ENCODE peak calls at places on chromosomes 3 and 15, in seven cellular contexts. Y is fibroblast of lung; S is AG09309; J is CD8-positive, alpha-beta T cell; B is PC-9; E is lower leg skin; P is foreskin fibroblast. C is an unnamed sample.

GRCh38 chr3:32434206-32434605 is 42.6 kb downstream of the CMTM7 start:
- DNase-seq in Y (no peak), S (no peak), J (no peak), B (no peak), E (peak), P (no peak), C (no peak)

GRCh38 chr3:154122912-154123559 is 1.8 kb downstream of the ARHGEF26 start:
- DNase-seq in Y (peak), S (no peak), J (no peak), B (no peak), E (no peak), P (peak), C (no peak)

GRCh38 chr3:17013050-17013449 is 128.3 kb downstream of the PLCL2 start:
- DNase-seq in Y (peak), S (no peak), J (no peak), B (peak), E (no peak), P (no peak), C (no peak)

GRCh38 chr15:90955911-90956310 is 1.2 kb downstream of the RCCD1 start:
- DNase-seq in Y (no peak), S (no peak), J (no peak), B (peak), E (no peak), P (no peak), C (no peak)

GRCh38 chr15:91967935-91968605 is 114.6 kb downstream of the SLCO3A1 start:
- DNase-seq in Y (peak), S (no peak), J (no peak), B (no peak), E (no peak), P (peak), C (no peak)

GRCh38 chr15:64216722-64217428 is 54.1 kb upstream of the PPIB start:
- DNase-seq in Y (no peak), S (no peak), J (no peak), B (no peak), E (no peak), P (peak), C (no peak)

GRCh38 chr3:161096771-161097367 is 8.3 kb downstream of the B3GALNT1 start:
- DNase-seq in Y (peak), S (no peak), J (no peak), B (peak), E (no peak), P (peak), C (no peak)

GRCh38 chr15:39391230-39391629 is 189.6 kb upstream of the THBS1 start:
- DNase-seq in Y (no peak), S (no peak), J (no peak), B (peak), E (no peak), P (peak), C (no peak)

GRCh38 chr3:9402410-9403228 is 5.2 kb downstream of the SETD5 start:
- DNase-seq in Y (peak), S (no peak), J (no peak), B (no peak), E (no peak), P (peak), C (no peak)

GRCh38 chr3:184697845-184698244 is 14.0 kb downstream of the MAGEF1 start:
- DNase-seq in Y (no peak), S (no peak), J (no peak), B (no peak), E (no peak), P (no peak), C (no peak)

GRCh38 chr3:36679384-36680200 is 84.8 kb downstream of the DCLK3 start:
- DNase-seq in Y (peak), S (peak), J (no peak), B (no peak), E (no peak), P (peak), C (peak)

GRCh38 chr3:147462856-147463255 is 53.7 kb downstream of the ZIC1 start:
- DNase-seq in Y (no peak), S (no peak), J (no peak), B (no peak), E (no peak), P (peak), C (no peak)

GRCh38 chr15:58213587-58214360 is 75.6 kb downstream of the AQP9 start:
- DNase-seq in Y (no peak), S (peak), J (no peak), B (no peak), E (no peak), P (peak), C (no peak)

GRCh38 chr15:84606653-84607120 is 5.9 kb downstream of the ZSCAN2 start:
- DNase-seq in Y (no peak), S (no peak), J (no peak), B (no peak), E (no peak), P (no peak), C (no peak)

GRCh38 chr3:138135141-138135832 is 3.1 kb upstream of the A4GNT start:
- DNase-seq in Y (no peak), S (no peak), J (no peak), B (no peak), E (no peak), P (no peak), C (no peak)

GRCh38 chr15:45732544-45733130 is 97.8 kb downstream of the SQOR start:
- DNase-seq in Y (no peak), S (no peak), J (no peak), B (no peak), E (no peak), P (no peak), C (no peak)

GRCh38 chr3:8197384-8197783 is 304.2 kb upstream of the LMCD1 start:
- DNase-seq in Y (no peak), S (no peak), J (no peak), B (no peak), E (no peak), P (no peak), C (no peak)

GRCh38 chr3:114502204-114502603 is 208.4 kb downstream of the TIGIT start:
- DNase-seq in Y (no peak), S (no peak), J (no peak), B (no peak), E (no peak), P (no peak), C (no peak)

DNA sequence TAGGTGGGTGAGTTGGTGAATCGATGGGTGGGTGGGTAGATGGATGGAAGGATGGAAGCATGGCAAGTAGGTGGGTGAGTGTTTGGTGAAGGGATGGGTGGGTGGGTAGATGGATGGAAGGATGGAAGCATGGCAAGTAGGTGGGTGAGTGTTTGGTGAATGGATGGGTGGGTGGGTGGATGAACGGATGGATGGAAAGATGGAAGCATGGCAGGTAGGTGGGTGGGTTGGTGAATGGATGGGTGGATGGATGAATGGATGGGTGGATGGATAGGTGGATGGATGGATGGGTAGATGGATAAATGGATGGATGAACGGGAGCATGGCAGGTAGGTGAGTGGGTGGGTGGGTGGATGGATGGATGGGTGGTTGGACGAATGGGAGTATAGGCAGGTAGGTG is 65.1 kb downstream of the SLC6A1 start:
- DNase-seq in Y (no peak), S (no peak), J (no peak), B (no peak), E (no peak), P (no peak), C (no peak)
- TF ChIP-seq CTCF in Y (no peak), S (no peak), J (no peak), B (no peak), E (no peak), P (no peak), C (no peak)

DNA sequence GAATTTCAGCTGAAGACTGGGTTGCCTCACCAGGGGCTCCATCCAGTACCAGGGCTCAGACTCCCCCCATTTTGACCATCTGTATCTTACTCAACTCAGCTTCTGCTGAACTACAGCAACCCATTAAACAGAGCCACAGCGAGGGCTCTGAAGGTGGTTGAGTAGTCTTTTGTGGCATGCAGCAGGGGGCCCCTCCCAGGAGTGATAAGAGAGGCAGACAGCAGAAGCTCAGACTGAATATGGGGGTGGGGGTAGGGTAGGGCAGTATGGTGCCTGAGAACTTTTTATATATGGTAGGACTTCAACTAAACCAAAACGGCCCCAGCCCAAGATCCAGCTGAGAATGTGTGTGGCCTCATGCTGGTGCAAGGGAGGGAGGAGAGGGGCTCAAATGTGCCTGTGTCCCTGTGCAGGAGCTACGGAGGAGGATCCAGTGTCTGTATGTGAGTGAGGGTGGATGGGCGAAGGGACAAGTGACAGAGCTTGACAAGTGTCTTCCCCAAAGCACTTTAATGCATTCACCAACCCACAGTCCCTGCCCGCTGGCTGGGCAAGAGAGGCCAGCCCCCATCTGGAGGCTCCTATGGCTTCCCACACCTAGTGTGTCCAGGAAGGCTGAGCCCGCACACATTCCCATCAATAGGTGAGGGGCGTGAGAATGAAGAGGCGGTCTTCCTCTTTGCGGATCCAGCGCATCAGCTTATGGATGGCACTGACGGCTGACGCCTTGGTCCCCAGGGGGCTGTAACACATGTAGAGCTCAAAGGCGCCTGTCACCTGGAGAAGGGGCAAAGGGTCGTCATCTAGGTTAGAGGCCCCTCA is 4.9 kb upstream of the MST1R start:
- DNase-seq in Y (no peak), S (no peak), J (no peak), B (no peak), E (no peak), P (no peak), C (no peak)
- H3K4me3 ChIP-seq in Y (no peak), S (no peak), J (no peak), B (no peak), E (no peak), P (no peak), C (no peak)

GRCh38 chr15:35179739-35180138 is 94.6 kb upstream of the NANOGP8 start:
- DNase-seq in Y (no peak), S (no peak), J (no peak), B (no peak), E (no peak), P (no peak), C (no peak)

GRCh38 chr15:35184646-35185045 is 99.6 kb upstream of the NANOGP8 start:
- DNase-seq in Y (no peak), S (no peak), J (no peak), B (no peak), E (no peak), P (no peak), C (no peak)

GRCh38 chr15:35186346-35186745 is 101.3 kb upstream of the NANOGP8 start:
- DNase-seq in Y (no peak), S (no peak), J (no peak), B (no peak), E (no peak), P (no peak), C (no peak)

GRCh38 chr15:35181538-35181937 is 96.4 kb upstream of the NANOGP8 start:
- DNase-seq in Y (peak), S (no peak), J (no peak), B (no peak), E (no peak), P (peak), C (no peak)

DNA sequence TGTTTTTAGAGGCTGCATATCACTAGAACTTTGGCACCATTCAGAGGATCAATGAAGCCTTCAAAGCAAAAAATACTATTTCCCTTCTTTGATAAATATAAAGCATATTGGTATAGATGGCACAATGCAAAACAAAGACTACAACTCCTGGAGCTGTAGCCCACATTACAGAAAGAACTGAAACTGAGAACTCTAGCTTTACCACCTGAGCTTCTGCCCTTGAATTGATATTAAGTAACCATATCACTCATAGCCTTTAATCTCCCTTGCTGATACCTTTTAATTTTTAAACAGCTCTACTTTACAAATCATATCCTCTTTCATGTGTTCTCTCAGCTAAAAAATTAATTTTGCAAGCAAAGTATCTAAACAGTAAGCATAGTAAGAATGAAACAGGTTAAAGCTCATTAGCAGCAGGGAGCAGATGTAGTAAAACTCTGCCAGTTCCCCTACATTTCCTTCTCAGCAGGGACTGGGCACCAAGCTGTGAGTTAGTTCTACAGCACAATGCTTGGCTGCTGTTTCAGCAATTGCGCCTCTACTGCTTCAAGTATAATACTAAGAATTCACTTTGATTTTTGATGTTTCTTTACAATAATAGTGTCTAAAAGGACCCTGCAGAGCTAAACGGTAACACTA is 97.9 kb upstream of the NANOGP8 start:
- DNase-seq in Y (no peak), S (no peak), J (no peak), B (no peak), E (no peak), P (no peak), C (no peak)
- TF ChIP-seq CTCF in Y (no peak), S (no peak), J (no peak), B (no peak), E (no peak), P (no peak), C (no peak)

GRCh38 chr3:24199305-24199704 is 254.2 kb downstream of the NR1D2 start:
- DNase-seq in Y (no peak), S (no peak), J (no peak), B (no peak), E (no peak), P (no peak), C (no peak)
- H3K4me3 ChIP-seq in Y (no peak), S (no peak), J (no peak), B (no peak), E (no peak), P (no peak), C (no peak)

GRCh38 chr15:87753539-87753938 is 503.0 kb downstream of the NTRK3 start:
- DNase-seq in Y (no peak), S (no peak), J (no peak), B (no peak), E (no peak), P (no peak), C (no peak)
- TF ChIP-seq CTCF in Y (no peak), S (no peak), J (no peak), B (no peak), E (no peak), P (no peak), C (no peak)

GRCh38 chr3:104530934-104531333 is 835.8 kb upstream of the ALCAM start:
- DNase-seq in Y (no peak), S (no peak), J (no peak), B (no peak), E (no peak), P (no peak), C (no peak)

GRCh38 chr3:104521606-104522336 is 844.9 kb upstream of the ALCAM start:
- DNase-seq in Y (no peak), S (no peak), J (peak), B (no peak), E (no peak), P (no peak), C (no peak)

GRCh38 chr3:104523136-104523535 is 843.6 kb upstream of the ALCAM start:
- DNase-seq in Y (peak), S (no peak), J (no peak), B (no peak), E (no peak), P (no peak), C (no peak)

GRCh38 chr3:104526901-104527401 is 839.8 kb upstream of the ALCAM start:
- DNase-seq in Y (no peak), S (no peak), J (no peak), B (no peak), E (no peak), P (no peak), C (no peak)
- H3K4me3 ChIP-seq in Y (no peak), S (no peak), J (no peak), B (no peak), E (no peak), P (no peak), C (no peak)

GRCh38 chr15:41695750-41696436 is 35.7 kb downstream of the MGA start:
- DNase-seq in Y (peak), S (no peak), J (peak), B (no peak), E (no peak), P (peak), C (no peak)
- TF ChIP-seq CTCF in Y (peak), S (no peak), J (peak), B (no peak), E (no peak), P (peak), C (no peak)

DNA sequence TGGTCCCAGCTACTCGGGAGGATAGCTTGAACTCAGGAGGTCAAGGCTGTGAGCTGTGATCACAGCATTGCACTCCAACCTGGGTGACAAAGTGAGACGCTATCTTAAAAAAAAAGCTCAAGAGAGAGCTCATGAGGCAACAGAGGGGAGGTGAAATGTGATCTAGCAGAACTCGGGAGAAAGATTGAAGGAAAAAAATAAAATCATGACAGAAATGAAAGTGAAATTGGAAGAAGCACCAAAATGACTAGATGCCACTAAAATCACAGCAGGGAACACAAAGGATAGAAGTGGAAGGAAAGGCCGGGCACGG is 109.4 kb upstream of the BNIP2 start:
- DNase-seq in Y (no peak), S (no peak), J (no peak), B (no peak), E (no peak), P (no peak), C (no peak)
- H3K4me3 ChIP-seq in Y (no peak), S (no peak), J (peak), B (no peak), E (no peak), P (no peak), C (no peak)